ENCODE peak calls at places on chromosomes 11 and 22, in nine cellular contexts. Q is cerebellar nuclear complex; M is H7; O is fibroblast of mammary gland; J is RWPE1; W is T-cell; I is activated CD4-positive, alpha-beta T cell treated with anti-CD3 and anti-CD28 coated beads, Interleukin-2, amount 50 U/mL, for 1 hour; Y is AG09319; U is cardiac septum. G is an unnamed sample.

GRCh38 chr22:35404176-35404575 is 4.2 kb downstream of the MCM5 start:
- DNase-seq in Q (no peak), M (no peak), O (no peak), J (no peak), W (no peak), I (no peak), Y (no peak), U (no peak), G (no peak)

GRCh38 chr11:28168718-28169117 is 60.5 kb downstream of the METTL15 start:
- DNase-seq in Q (no peak), M (no peak), O (no peak), J (no peak), W (no peak), I (no peak), Y (no peak), U (no peak), G (no peak)

GRCh38 chr11:115060840-115061239 is 382.5 kb downstream of the NXPE2 start:
- DNase-seq in Q (no peak), M (no peak), O (no peak), J (no peak), W (no peak), I (no peak), Y (no peak), U (no peak), G (no peak)

GRCh38 chr11:122108192-122108799 is 7.7 kb downstream of the BLID start:
- DNase-seq in Q (no peak), M (no peak), O (peak), J (no peak), W (no peak), I (no peak), Y (no peak), U (no peak), G (no peak)

GRCh38 chr22:48755332-48755949 is 1072.2 kb downstream of the BRD1 start:
- DNase-seq in Q (no peak), M (peak), O (no peak), J (no peak), W (no peak), I (no peak), Y (no peak), U (peak), G (no peak)

GRCh38 chr11:85685131-85685819 is 720 bp downstream of the CCDC89 start:
- DNase-seq in Q (no peak), M (peak), O (peak), J (no peak), W (no peak), I (no peak), Y (no peak), U (peak), G (no peak)

GRCh38 chr11:1179641-1180040 is 21.9 kb downstream of the MUC5AC start:
- DNase-seq in Q (no peak), M (no peak), O (no peak), J (no peak), W (no peak), I (no peak), Y (no peak), U (no peak), G (no peak)

GRCh38 chr11:70662691-70663098 is 264.4 kb downstream of the CTTN start:
- DNase-seq in Q (no peak), M (peak), O (no peak), J (no peak), W (no peak), I (no peak), Y (no peak), U (no peak), G (no peak)